ENCODE peak calls at places on chromosomes 7 and 10, in five cellular contexts. G is IMR-90, W is neuronal stem cell, D is trophoblast cell, C is H1. Q is an unnamed sample.

GRCh38 chr7:124462249-124462648 is 303.3 kb downstream of the GPR37 start:
- DNase-seq in C (no peak), D (no peak), W (no peak), G (peak; percentile 94), Q (peak; percentile 80)

GRCh38 chr10:24209946-24210491 is 1.1 kb downstream of the KIAA1217 start:
- DNase-seq in C (no peak), W (no peak), G (peak; percentile 71), D (peak; percentile 33), Q (peak; percentile 52)

GRCh38 chr7:36563706-36564325 is 160.5 kb downstream of the AOAH start:
- DNase-seq in D (no peak), W (no peak), G (peak; percentile 36), C (no peak), Q (peak; percentile 50)

GRCh38 chr10:43701295-43701694 is 52.6 kb upstream of the ZNF32 start:
- DNase-seq in C (no peak), G (no peak), W (no peak), D (no peak), Q (no peak)

GRCh38 chr7:102424787-102425218 is 8.6 kb upstream of the ORAI2 start:
- DNase-seq in D (no peak), G (no peak), C (no peak), W (no peak), Q (no peak)

GRCh38 chr10:118958984-118959916 is 70.3 kb upstream of the NANOS1 start:
- DNase-seq in W (no peak), D (peak; percentile 61), C (peak; percentile 19), G (peak; percentile 25), Q (peak; percentile 49)

GRCh38 chr10:5559642-5560141 is 34.9 kb downstream of the CALML3 start:
- DNase-seq in D (no peak), C (no peak), W (no peak), G (peak; percentile 78), Q (peak; percentile 59)

GRCh38 chr7:17289074-17289665 is 9.3 kb upstream of the AHR start:
- DNase-seq in D (no peak), G (peak; percentile 49), W (no peak), C (no peak), Q (peak; percentile 53)

GRCh38 chr10:22737587-22737986 is 23.2 kb upstream of the PIP4K2A start:
- DNase-seq in D (peak; percentile 27), C (no peak), W (no peak), G (peak; percentile 81), Q (peak; percentile 84)

GRCh38 chr7:121604627-121605296 is 208.7 kb upstream of the FAM3C start:
- DNase-seq in C (no peak), G (no peak), D (no peak), W (no peak), Q (peak; percentile 6)

GRCh38 chr10:101172741-101173140 is 41.6 kb downstream of the TLX1 start:
- DNase-seq in W (no peak), D (no peak), C (no peak), G (no peak), Q (no peak)

GRCh38 chr7:44962483-44963251 is 16.1 kb downstream of the MYO1G start:
- DNase-seq in D (peak; percentile 63), C (peak; percentile 67), W (no peak), G (no peak), Q (peak; percentile 42)

GRCh38 chr7:37234928-37235327 is 213.7 kb downstream of the ELMO1 start:
- DNase-seq in G (no peak), C (no peak), W (peak; percentile 26), D (no peak), Q (peak; percentile 7)

GRCh38 chr10:11472158-11472753 is 139.2 kb downstream of the USP6NL start:
- DNase-seq in W (peak; percentile 59), C (peak; percentile 91), D (peak; percentile 46), G (peak; percentile 41), Q (peak; percentile 58)

GRCh38 chr10:78397796-78398195 is 364.1 kb downstream of the RPS24 start:
- DNase-seq in C (no peak), D (no peak), G (no peak), W (no peak), Q (no peak)

GRCh38 chr10:91462423-91462822 is 52.3 kb downstream of the HECTD2 start:
- DNase-seq in D (no peak), C (no peak), W (no peak), G (peak; percentile 42), Q (peak; percentile 9)

GRCh38 chr10:117710181-117710798 is 167.7 kb downstream of the EMX2 start:
- DNase-seq in G (no peak), D (no peak), W (no peak), C (no peak), Q (no peak)

GRCh38 chr10:5895804-5896203 is 5.8 kb downstream of the FBH1 start:
- DNase-seq in D (no peak), C (no peak), W (no peak), G (no peak), Q (no peak)

GRCh38 chr10:68861253-68861652 is 33.9 kb downstream of the STOX1 start:
- DNase-seq in C (no peak), W (no peak), G (no peak), D (no peak), Q (no peak)

DNA sequence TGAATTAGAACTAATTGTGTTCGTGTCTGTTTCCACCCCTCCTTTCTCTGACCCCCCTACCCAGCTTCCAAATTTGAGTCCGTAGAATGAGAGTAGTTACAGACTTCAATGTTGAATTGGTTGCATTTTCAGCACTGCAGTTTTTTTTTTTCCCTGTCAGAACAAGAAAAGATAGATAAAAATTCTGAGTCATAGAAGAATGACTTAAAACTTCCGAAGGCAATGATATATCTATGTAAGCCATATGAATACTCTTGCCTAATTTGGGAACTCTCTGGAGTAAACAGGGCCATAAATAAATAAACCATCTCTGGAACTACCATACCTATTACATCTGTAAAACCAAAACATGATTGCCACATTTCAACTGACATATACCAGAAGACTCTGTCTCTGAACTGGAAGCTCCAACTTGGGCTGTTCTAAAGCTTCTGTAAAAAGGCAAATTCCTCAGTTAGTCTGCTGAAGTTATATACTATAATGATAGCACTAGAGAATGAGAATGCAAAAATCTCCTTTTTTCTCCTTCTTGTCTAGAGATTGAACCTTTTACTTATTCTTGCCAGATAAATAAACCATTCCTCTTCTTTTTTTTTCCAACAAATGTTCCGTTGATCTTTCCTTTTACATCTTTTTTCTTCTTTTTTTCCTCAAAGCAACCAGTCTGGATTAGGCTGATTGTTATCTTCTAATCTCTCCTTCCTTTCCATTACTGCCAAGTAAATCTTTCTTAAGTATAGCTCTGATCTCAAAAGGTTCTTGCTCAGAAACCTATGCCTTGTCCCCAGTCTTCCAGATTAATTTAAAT is 23.5 kb downstream of the VCL start:
- DNase-seq in D (no peak), C (no peak), W (no peak), G (peak; percentile 91), Q (peak; percentile 96)
- H2AFZ ChIP-seq in D (no peak overlapping the region), C (no peak overlapping the region), W (no peak overlapping the region), G (no peak overlapping the region), Q (no peak overlapping the region)

GRCh38 chr10:3778708-3779108 is 6.3 kb downstream of the KLF6 start:
- DNase-seq in D (no peak), W (no peak), C (no peak), G (peak; percentile 12), Q (no peak)
- H3K4me3 ChIP-seq in D (no peak overlapping the region), W (no peak overlapping the region), C (no peak overlapping the region), G (no peak overlapping the region), Q (peak overlapping the region; percentile 97)

GRCh38 chr7:74480861-74481417 is 27.2 kb downstream of the GTF2IRD1 start:
- DNase-seq in W (no peak), D (peak; percentile 89), G (peak; percentile 51), C (no peak), Q (peak; percentile 83)
- H4K91ac ChIP-seq in W (no peak overlapping the region), D (peak overlapping the region; percentile 38), G (peak overlapping the region; percentile 99), C (peak overlapping the region; percentile 25), Q (peak overlapping the region; percentile 95)

GRCh38 chr10:113788604-113789083 is 37.2 kb downstream of the PLEKHS1 start:
- DNase-seq in W (no peak), C (no peak), D (no peak), G (peak; percentile 96), Q (peak; percentile 81)
- H2AFZ ChIP-seq in W (peak overlapping the region; percentile 6), C (peak overlapping the region; percentile 94), D (no peak overlapping the region), G (peak overlapping the region; percentile 38), Q (no peak overlapping the region)

DNA sequence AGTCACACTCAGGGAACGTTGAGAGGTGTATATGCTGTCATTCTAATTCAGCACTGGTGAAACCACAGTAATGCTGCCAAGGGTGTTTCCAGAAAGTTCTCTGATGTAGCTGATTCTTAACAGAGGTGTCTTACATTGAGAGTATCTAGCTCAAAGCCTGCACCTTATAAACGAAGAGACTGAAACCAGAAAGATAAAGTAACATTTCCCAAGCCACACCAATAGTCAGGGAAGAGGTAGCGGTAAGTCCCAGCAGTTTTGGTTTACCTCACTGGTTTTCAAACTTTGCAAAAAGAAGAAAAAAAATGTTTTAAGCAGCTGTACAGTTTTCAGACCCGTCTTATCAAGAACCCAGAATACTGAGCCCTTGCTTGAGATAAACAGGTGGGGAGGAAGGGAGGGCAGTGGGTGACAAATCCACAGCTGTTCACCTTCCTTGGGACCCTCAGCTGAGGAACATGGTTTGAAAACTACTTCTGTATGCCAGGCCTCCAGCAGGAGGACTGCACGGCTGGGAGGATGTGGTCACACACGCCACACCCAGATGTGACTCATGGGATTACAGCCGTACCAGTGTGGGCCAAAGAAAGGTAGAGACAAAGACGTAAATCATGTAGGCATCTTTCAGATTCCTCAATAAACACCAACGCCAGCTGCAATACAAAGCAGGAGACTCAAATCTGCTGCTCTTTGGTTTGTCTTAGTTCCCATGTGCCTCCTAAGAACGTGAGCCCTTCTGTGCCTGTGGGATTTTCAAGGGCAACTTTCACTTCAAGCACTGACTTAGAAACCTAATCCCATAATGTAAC is 64.0 kb upstream of the GSDME start:
- DNase-seq in W (no peak), G (peak; percentile 96), C (no peak), D (peak; percentile 90), Q (peak; percentile 93)
- H3K4me3 ChIP-seq in W (no peak overlapping the region), G (no peak overlapping the region), C (no peak overlapping the region), D (no peak overlapping the region), Q (no peak overlapping the region)

GRCh38 chr10:95268438-95268837 is 22.4 kb downstream of the PDLIM1 start:
- DNase-seq in W (no peak), C (peak; percentile 47), D (peak; percentile 94), G (peak; percentile 60), Q (peak; percentile 93)
- H4K91ac ChIP-seq in W (no peak overlapping the region), C (no peak overlapping the region), D (peak overlapping the region; percentile 29), G (no peak overlapping the region), Q (peak overlapping the region; percentile 57)

DNA sequence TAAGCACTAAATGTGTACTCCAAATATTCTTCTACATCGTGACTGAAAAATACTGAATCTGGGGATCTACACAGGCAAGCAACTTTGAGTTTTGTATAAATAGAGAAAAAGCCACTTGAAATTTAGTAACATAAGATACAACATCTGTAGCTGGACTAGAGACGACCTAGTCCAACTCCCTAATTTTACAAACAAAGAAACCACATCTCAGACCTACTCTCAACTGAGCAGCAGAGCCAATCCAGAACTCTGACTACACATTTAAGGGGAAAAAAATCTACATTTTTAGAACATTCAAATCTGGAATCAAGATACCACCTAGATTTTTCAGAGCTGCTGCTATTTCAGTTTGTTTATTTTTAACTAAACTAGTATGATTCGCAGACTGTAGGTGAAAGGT is 88.9 kb downstream of the CABCOCO1 start:
- DNase-seq in W (no peak), D (no peak), C (no peak), G (peak; percentile 12), Q (no peak)
- H2AFZ ChIP-seq in W (no peak overlapping the region), D (no peak overlapping the region), C (no peak overlapping the region), G (no peak overlapping the region), Q (no peak overlapping the region)